ENCODE peak calls at places on chromosomes 1 and 21, in seven cellular contexts. K is CD8-positive, alpha-beta T cell; B is endothelial cell of umbilical vein; Y is right cardiac atrium; Q is Karpas-422; C is psoas muscle; G is endodermal cell. J is an unnamed sample.

GRCh38 chr1:177902151-177902765 is 67.6 kb downstream of the SEC16B start:
- DNase-seq in Y (no peak), K (no peak), B (no peak), Q (no peak), G (no peak), C (no peak), J (no peak)

GRCh38 chr1:173545688-173546087 is 57.2 kb downstream of the SLC9C2 start:
- DNase-seq in Y (no peak), C (no peak), G (no peak), K (no peak), B (no peak), Q (no peak), J (no peak)

GRCh38 chr1:156249593-156249992 is 1.7 kb upstream of the PAQR6 start:
- DNase-seq in C (no peak), K (no peak), G (no peak), Q (no peak), Y (no peak), B (no peak), J (no peak)

GRCh38 chr21:41627428-41627827 is 119.5 kb upstream of the TMPRSS2 start:
- DNase-seq in Y (no peak), G (no peak), C (no peak), B (no peak), K (no peak), Q (no peak), J (no peak)

GRCh38 chr1:184627012-184627351 is 127.7 kb downstream of the EDEM3 start:
- DNase-seq in B (no peak), C (no peak), Y (no peak), Q (no peak), G (no peak), K (no peak), J (no peak)

GRCh38 chr21:46392921-46393320 is 65.8 kb upstream of the DIP2A start:
- DNase-seq in Q (no peak), B (no peak), Y (no peak), C (peak; percentile 83), K (no peak), G (no peak), J (no peak)

GRCh38 chr1:201785291-201785690 is 43.7 kb upstream of the IPO9 start:
- DNase-seq in Q (no peak), K (no peak), C (no peak), B (no peak), G (no peak), Y (no peak), J (no peak)

GRCh38 chr21:43810505-43811261 is 21.3 kb downstream of the RRP1 start:
- DNase-seq in K (peak; percentile 82), B (peak; percentile 56), Q (peak; percentile 96), Y (peak; percentile 96), C (peak; percentile 90), G (peak; percentile 99), J (peak; percentile 68)

GRCh38 chr1:85283475-85284199 is 7.2 kb upstream of the BCL10 start:
- DNase-seq in G (peak; percentile 69), Q (peak; percentile 63), B (no peak), Y (no peak), C (peak; percentile 37), K (no peak), J (no peak)

GRCh38 chr1:40692429-40692905 is 963 bp downstream of the NFYC start:
- DNase-seq in G (no peak), C (no peak), K (no peak), Y (no peak), Q (no peak), B (no peak), J (peak; percentile 18)

GRCh38 chr1:50667710-50668356 is 244.6 kb upstream of the DMRTA2 start:
- DNase-seq in B (peak; percentile 79), Q (no peak), Y (no peak), K (no peak), G (no peak), C (no peak), J (no peak)

GRCh38 chr1:212941452-212941851 is 8.9 kb upstream of the VASH2 start:
- DNase-seq in Q (no peak), G (no peak), Y (no peak), K (no peak), C (no peak), B (no peak), J (no peak)

GRCh38 chr1:151314137-151314875 is 12.9 kb downstream of the PI4KB start:
- DNase-seq in Y (peak; percentile 92), G (no peak), Q (no peak), B (peak; percentile 85), C (peak; percentile 85), K (no peak), J (no peak)

DNA sequence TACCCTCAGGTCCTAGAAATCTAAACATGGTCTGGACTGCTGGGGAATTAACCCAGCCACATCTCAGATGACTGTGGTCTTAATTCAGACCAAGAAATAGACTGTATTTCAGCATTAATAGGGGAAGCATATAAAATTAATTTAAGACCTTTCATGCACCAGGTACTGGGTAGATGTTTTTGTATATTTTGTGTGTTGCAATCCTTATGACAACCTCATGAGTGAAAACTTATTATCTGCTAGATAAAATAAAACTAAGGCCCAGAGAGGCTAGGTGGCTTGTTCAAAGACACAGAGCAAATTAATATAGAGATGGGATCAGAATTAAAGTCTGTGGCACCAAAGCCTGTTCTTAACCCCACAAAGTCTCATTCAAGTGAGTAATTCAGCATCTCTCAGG is 40.1 kb downstream of the OPTC start:
- DNase-seq in B (no peak), G (no peak), Y (no peak), C (no peak), Q (no peak), K (no peak), J (no peak)
- H3K27ac ChIP-seq in B (no peak overlapping the region), G (no peak overlapping the region), Y (no peak overlapping the region), C (no peak overlapping the region), Q (no peak overlapping the region), K (no peak overlapping the region), J (no peak overlapping the region)

GRCh38 chr1:89833183-89834077 is 12.6 kb downstream of the LRRC8D start:
- DNase-seq in C (no peak), G (no peak), K (no peak), Q (no peak), B (no peak), Y (no peak), J (no peak)
- H3K27ac ChIP-seq in C (no peak overlapping the region), G (no peak overlapping the region), K (no peak overlapping the region), Q (no peak overlapping the region), B (no peak overlapping the region), Y (no peak overlapping the region), J (no peak overlapping the region)

GRCh38 chr1:198118136-198118535 is 38.7 kb upstream of the NEK7 start:
- DNase-seq in B (peak; percentile 24), G (no peak), K (no peak), C (peak; percentile 51), Q (peak; percentile 29), Y (peak; percentile 85), J (no peak)
- H3K27ac ChIP-seq in B (no peak overlapping the region), G (no peak overlapping the region), K (no peak overlapping the region), C (peak overlapping the region; percentile 34), Q (no peak overlapping the region), Y (no peak overlapping the region), J (no peak overlapping the region)

GRCh38 chr1:70358921-70359564 is 4.5 kb upstream of the ANKRD13C start:
- DNase-seq in Y (no peak), Q (no peak), G (no peak), K (no peak), C (no peak), B (no peak), J (no peak)
- H3K27ac ChIP-seq in Y (no peak overlapping the region), Q (no peak overlapping the region), G (no peak overlapping the region), K (no peak overlapping the region), C (no peak overlapping the region), B (no peak overlapping the region), J (no peak overlapping the region)

DNA sequence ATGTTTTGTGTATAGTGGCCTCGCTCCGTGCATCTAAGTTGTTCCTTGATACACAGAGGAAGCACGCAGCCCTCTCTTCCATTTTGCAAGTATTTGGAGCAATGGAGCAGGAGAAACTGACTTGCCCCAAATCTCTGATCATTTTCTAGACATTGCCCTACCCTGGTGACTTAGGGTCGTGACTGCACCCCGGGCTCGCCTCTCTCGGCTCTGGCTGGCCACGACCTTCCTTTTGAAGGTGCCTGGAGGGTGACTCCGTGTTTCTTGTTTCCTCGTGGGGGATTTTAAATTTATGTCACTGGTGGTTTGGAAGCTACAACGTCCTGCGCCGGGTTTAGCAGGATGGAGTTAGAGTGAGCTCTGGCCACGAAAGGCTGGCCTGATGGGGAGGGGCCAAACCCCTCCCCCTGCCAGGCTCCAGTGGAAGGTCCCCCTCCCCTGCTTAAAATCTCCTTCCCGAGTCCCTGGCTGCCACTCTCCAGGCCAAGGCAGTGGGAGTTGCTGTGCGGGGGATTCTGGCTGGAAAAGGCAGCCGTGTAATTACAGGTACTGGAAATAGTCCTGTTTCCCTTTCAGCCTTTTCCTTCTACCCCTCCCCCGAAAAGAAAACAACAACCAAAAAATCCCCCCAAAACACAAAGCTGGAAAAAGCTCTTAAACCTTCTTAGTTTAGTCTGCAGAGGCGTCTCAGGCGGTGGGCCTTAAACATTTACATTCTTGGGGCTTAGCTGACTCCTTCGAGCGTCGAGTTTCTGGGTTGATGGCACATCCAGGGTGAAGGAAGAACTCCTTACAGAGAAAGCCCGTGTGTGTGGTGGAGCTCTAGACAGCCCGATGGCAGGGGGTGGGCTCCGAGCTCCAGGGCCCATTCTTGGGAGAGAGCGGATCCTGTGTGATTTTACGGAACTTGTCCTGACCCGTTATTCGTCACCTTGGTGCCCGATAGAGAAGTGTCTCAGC is 28.1 kb downstream of the SPSB1 start:
- DNase-seq in Q (no peak), K (no peak), G (no peak), Y (no peak), C (no peak), B (no peak), J (no peak)
- H3K27ac ChIP-seq in Q (no peak overlapping the region), K (no peak overlapping the region), G (peak overlapping the region; percentile 40), Y (no peak overlapping the region), C (no peak overlapping the region), B (no peak overlapping the region), J (no peak overlapping the region)

DNA sequence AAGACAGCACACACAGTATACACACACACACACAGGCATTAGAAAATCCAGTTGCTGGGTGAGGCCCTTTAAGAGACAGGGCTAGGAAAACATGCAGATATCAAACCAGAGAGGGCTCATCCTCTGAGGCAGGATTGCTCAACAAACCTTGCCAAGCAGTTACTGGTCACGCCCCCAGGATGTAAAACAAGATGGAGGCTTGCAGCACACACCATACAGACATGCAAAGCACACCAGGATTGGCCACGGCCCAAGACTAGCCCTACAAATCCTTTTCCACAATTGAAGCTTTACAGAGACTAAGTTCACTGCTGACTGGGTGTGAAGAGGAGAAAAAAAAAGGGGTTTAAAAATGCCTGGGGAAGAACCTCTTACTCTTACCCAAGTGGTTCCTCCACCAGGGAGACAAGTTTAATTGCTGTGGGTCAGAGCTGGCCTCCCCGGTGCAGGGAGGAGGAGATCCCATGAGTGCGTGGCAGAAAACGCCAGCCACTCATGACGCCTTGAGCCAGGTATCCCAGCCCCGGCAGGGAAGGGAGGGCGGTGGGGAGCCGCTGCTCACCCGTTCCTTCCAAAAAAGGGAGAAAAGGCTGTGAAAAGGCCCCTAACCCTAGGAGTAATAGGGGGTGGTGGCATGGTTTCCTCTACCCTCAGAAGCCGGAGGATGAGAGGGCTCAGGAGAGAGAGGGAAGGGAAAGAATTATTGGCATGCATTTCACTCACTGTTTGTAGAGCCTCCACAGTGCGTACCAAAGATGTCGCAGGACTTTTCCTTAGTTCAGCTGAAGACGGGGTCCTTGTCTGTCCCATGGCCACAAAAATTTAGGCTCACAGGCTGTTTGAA is 594.6 kb upstream of the ZP4 start:
- DNase-seq in C (no peak), Q (no peak), K (no peak), B (no peak), G (peak; percentile 83), Y (no peak), J (no peak)
- H3K27ac ChIP-seq in C (no peak overlapping the region), Q (no peak overlapping the region), K (no peak overlapping the region), B (no peak overlapping the region), G (no peak overlapping the region), Y (no peak overlapping the region), J (no peak overlapping the region)

GRCh38 chr1:157562515-157562914 is 10.2 kb upstream of the FCRL5 start:
- DNase-seq in C (no peak), B (no peak), Y (no peak), G (no peak), K (no peak), Q (peak; percentile 71), J (no peak)

GRCh38 chr1:157566484-157567300 is 14.4 kb upstream of the FCRL5 start:
- DNase-seq in K (no peak), Y (no peak), Q (peak; percentile 87), G (no peak), B (no peak), C (no peak), J (no peak)
- H3K27ac ChIP-seq in K (no peak overlapping the region), Y (no peak overlapping the region), Q (peak overlapping the region; percentile 73), G (no peak overlapping the region), B (no peak overlapping the region), C (no peak overlapping the region), J (no peak overlapping the region)